ENCODE peak calls at places on chromosome 21, in eight cellular contexts. A is dorsolateral prefrontal cortex, M is GM20000, W is choroid plexus epithelial cell, L is foreskin fibroblast, Z is NB4, E is heart right ventricle, K is OCI-LY7. R is an unnamed sample.

GRCh38 chr21:19353271-19353670 is 949.7 kb upstream of the TMPRSS15 start:
- DNase-seq in A (no peak), M (no peak), W (no peak), L (no peak), Z (no peak), E (no peak), K (no peak), R (no peak)

GRCh38 chr21:41899431-41900202 is 20.5 kb upstream of the PRDM15 start:
- DNase-seq in A (no peak), M (peak; percentile 69), W (no peak), L (no peak), Z (no peak), E (no peak), K (no peak), R (peak; percentile 70)

GRCh38 chr21:43716376-43717165 is 2.4 kb upstream of the PDXK start:
- DNase-seq in A (no peak), M (peak; percentile 69), W (no peak), L (no peak), Z (peak; percentile 47), E (no peak), K (peak; percentile 86), R (peak; percentile 26)

GRCh38 chr21:26659181-26659580 is 86.1 kb upstream of the CYYR1 start:
- DNase-seq in A (no peak), M (no peak), W (peak; percentile 1), L (no peak), Z (peak; percentile 8), E (no peak), K (no peak), R (no peak)

GRCh38 chr21:42654179-42654912 is 925 bp downstream of the PDE9A start:
- DNase-seq in A (no peak), M (peak; percentile 72), W (no peak), L (no peak), Z (peak; percentile 78), E (no peak), K (peak; percentile 89), R (peak; percentile 43)

GRCh38 chr21:16633851-16634521 is 878.9 kb upstream of the CXADR start:
- DNase-seq in A (no peak), M (no peak), W (peak; percentile 41), L (no peak), Z (no peak), E (no peak), K (no peak), R (no peak)

GRCh38 chr21:42676799-42677198 is 23.4 kb downstream of the PDE9A start:
- DNase-seq in A (no peak), M (no peak), W (no peak), L (no peak), Z (no peak), E (no peak), K (no peak), R (no peak)

GRCh38 chr21:39687069-39687468 is 57.9 kb upstream of the IGSF5 start:
- DNase-seq in A (no peak), M (no peak), W (no peak), L (no peak), Z (no peak), E (no peak), K (no peak), R (no peak)

GRCh38 chr21:27260728-27261127 is 293.8 kb upstream of the ADAMTS5 start:
- DNase-seq in A (no peak), M (no peak), W (no peak), L (no peak), Z (no peak), E (no peak), K (no peak), R (no peak)

GRCh38 chr21:15207635-15208370 is 143.0 kb upstream of the NRIP1 start:
- DNase-seq in A (no peak), M (no peak), W (no peak), L (no peak), Z (no peak), E (no peak), K (no peak), R (no peak)

GRCh38 chr21:44065428-44065827 is 41.8 kb upstream of the PWP2 start:
- DNase-seq in A (no peak), M (peak; percentile 60), W (peak; percentile 60), L (peak; percentile 9), Z (peak; percentile 82), E (no peak), K (no peak), R (peak; percentile 90)

GRCh38 chr21:44618504-44618903 is 6.6 kb downstream of the KRTAP10-8 start:
- DNase-seq in A (no peak), M (no peak), W (peak; percentile 28), L (no peak), Z (peak; percentile 25), E (no peak), K (peak; percentile 5), R (peak; percentile 24)

GRCh38 chr21:17105972-17106371 is 406.9 kb upstream of the CXADR start:
- DNase-seq in A (no peak), M (no peak), W (no peak), L (no peak), Z (no peak), E (no peak), K (no peak), R (no peak)

GRCh38 chr21:44765231-44766013 is 36.2 kb downstream of the UBE2G2 start:
- DNase-seq in A (no peak), M (no peak), W (peak; percentile 34), L (no peak), Z (peak; percentile 69), E (no peak), K (no peak), R (peak; percentile 62)

GRCh38 chr21:40819262-40819661 is 27.7 kb downstream of the DSCAM start:
- DNase-seq in A (no peak), M (no peak), W (no peak), L (no peak), Z (no peak), E (no peak), K (no peak), R (no peak)

GRCh38 chr21:29148535-29148934 is 18.1 kb downstream of the MAP3K7CL start:
- DNase-seq in A (no peak), M (no peak), W (peak; percentile 65), L (peak; percentile 64), Z (no peak), E (no peak), K (no peak), R (peak; percentile 11)

GRCh38 chr21:15514073-15514946 is 215.5 kb upstream of the USP25 start:
- DNase-seq in A (no peak), M (peak; percentile 56), W (no peak), L (no peak), Z (no peak), E (no peak), K (peak; percentile 84), R (peak; percentile 66)

GRCh38 chr21:41195311-41195710 is 27.4 kb downstream of the BACE2 start:
- DNase-seq in A (no peak), M (no peak), W (no peak), L (no peak), Z (no peak), E (no peak), K (no peak), R (no peak)

GRCh38 chr21:43957629-43958362 is 54.3 kb upstream of the TRAPPC10 start:
- DNase-seq in A (no peak), M (peak; percentile 74), W (no peak), L (no peak), Z (no peak), E (no peak), K (no peak), R (no peak)

GRCh38 chr21:21415741-21416140 is 417.5 kb downstream of the NCAM2 start:
- DNase-seq in A (no peak), M (no peak), W (peak; percentile 62), L (no peak), Z (no peak), E (no peak), K (no peak), R (no peak)

GRCh38 chr21:44353200-44353970 is at the start of gene TRPM2:
- DNase-seq in A (peak; percentile 73), M (peak; percentile 75), W (peak; percentile 36), L (peak; percentile 25), Z (peak; percentile 97), E (peak; percentile 64), K (peak; percentile 73), R (peak; percentile 58)

GRCh38 chr21:44596068-44596725 is 3.9 kb upstream of the KRTAP10-6 start:
- DNase-seq in A (no peak), M (no peak), W (no peak), L (peak; percentile 10), Z (no peak), E (no peak), K (no peak), R (no peak)

GRCh38 chr21:42272109-42272962 is 42.9 kb downstream of the TFF3 start:
- DNase-seq in A (no peak), M (no peak), W (no peak), L (no peak), Z (no peak), E (no peak), K (no peak), R (no peak)

GRCh38 chr21:42218836-42219605 is at the start of gene ABCG1:
- DNase-seq in A (peak; percentile 79), M (peak; percentile 63), W (peak; percentile 28), L (no peak), Z (no peak), E (peak; percentile 65), K (peak; percentile 70), R (peak; percentile 56)

GRCh38 chr21:29376556-29376955 is 77.8 kb downstream of the BACH1 start:
- DNase-seq in A (no peak), M (peak; percentile 66), W (peak; percentile 50), L (no peak), Z (peak; percentile 72), E (peak; percentile 18), K (peak; percentile 69), R (peak; percentile 77)

GRCh38 chr21:46181953-46182547 is 2.2 kb downstream of the SPATC1L start:
- DNase-seq in A (no peak), M (no peak), W (no peak), L (no peak), Z (no peak), E (peak; percentile 11), K (no peak), R (no peak)
- TF ChIP-seq CTCF in A (no peak), M (no peak), W (no peak), L (no peak), Z (no peak), E (no peak), K (no peak), R (no peak)

GRCh38 chr21:37564341-37564923 is 197.9 kb downstream of the DYRK1A start:
- DNase-seq in A (peak; percentile 93), M (peak; percentile 56), W (peak; percentile 98), L (peak; percentile 99), Z (peak; percentile 98), E (peak; percentile 70), K (no peak), R (peak; percentile 96)
- TF ChIP-seq CTCF in A (no peak), M (no peak), W (peak; percentile 6), L (no peak), Z (no peak), E (no peak), K (no peak), R (no peak)

DNA sequence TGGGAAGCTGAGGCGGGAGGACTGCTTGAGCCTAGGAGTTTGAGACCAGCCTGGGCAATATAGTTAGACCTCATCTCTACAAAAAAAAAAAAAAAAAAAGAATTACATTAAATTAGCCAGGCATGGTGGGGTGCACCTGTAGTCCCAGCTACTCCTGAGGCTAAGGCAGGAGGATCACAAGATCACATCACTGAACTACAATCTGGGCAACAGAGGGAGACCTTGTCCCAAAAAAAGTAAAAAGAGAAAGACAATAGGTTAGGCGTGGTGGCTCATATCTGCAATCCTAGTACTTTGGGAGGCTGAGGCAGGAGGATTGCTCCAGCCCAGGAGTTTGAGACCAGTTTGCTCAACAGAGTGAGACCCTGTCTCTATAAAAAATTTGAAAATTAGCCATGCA is 130.3 kb downstream of the TIAM1 start:
- DNase-seq in A (no peak), M (no peak), W (no peak), L (no peak), Z (no peak), E (no peak), K (no peak), R (no peak)
- TF ChIP-seq CTCF in A (no peak), M (no peak), W (peak; percentile 9), L (no peak), Z (no peak), E (no peak), K (no peak), R (no peak)

GRCh38 chr21:32099812-32100416 is 178.9 kb downstream of the MIS18A start:
- DNase-seq in A (no peak), M (no peak), W (no peak), L (no peak), Z (peak; percentile 62), E (no peak), K (peak; percentile 9), R (peak; percentile 3)
- TF ChIP-seq CTCF in A (no peak), M (no peak), W (no peak), L (no peak), Z (no peak), E (no peak), K (peak; percentile 40), R (no peak)